ENCODE peak calls at places on chromosomes 5 and 9, in five cellular contexts. I, M, H, J and B are unnamed samples.

GRCh38 chr5:97071101-97071500 is 71.3 kb downstream of the LIX1 start:
- DNase-seq in I (peak; percentile 70), M (no peak), H (peak; percentile 47), J (no peak), B (peak; percentile 63)

GRCh38 chr5:159510282-159510681 is 180.0 kb upstream of the IL12B start:
- DNase-seq in I (peak; percentile 83), M (peak; percentile 14), H (peak; percentile 81), J (peak; percentile 14), B (peak; percentile 56)

GRCh38 chr9:136679431-136679941 is 7.8 kb downstream of the AGPAT2 start:
- DNase-seq in I (no peak), M (no peak), H (peak; percentile 52), J (no peak), B (peak; percentile 43)

GRCh38 chr5:55303238-55303690 is 4.2 kb downstream of the DHX29 start:
- DNase-seq in I (peak; percentile 52), M (peak; percentile 13), H (peak; percentile 91), J (no peak), B (peak; percentile 76)

GRCh38 chr9:96449844-96450612 is at the start of gene HABP4:
- DNase-seq in I (peak; percentile 91), M (peak; percentile 94), H (peak; percentile 95), J (peak; percentile 94), B (peak; percentile 94)

GRCh38 chr9:69344459-69344858 is 19.4 kb downstream of the ENTREP1 start:
- DNase-seq in I (no peak), M (no peak), H (no peak), J (no peak), B (no peak)

GRCh38 chr9:128280084-128280622 is 4.1 kb downstream of the SWI5 start:
- DNase-seq in I (no peak), M (no peak), H (no peak), J (no peak), B (peak; percentile 45)

GRCh38 chr5:178271231-178271630 is 38.6 kb upstream of the PHYKPL start:
- DNase-seq in I (no peak), M (no peak), H (no peak), J (no peak), B (no peak)

GRCh38 chr9:131405429-131405828 is 11.5 kb downstream of the PRRC2B start:
- DNase-seq in I (no peak), M (no peak), H (peak; percentile 88), J (no peak), B (peak; percentile 63)

GRCh38 chr9:114046876-114047275 is 31.2 kb downstream of the AMBP start:
- DNase-seq in I (peak; percentile 33), M (no peak), H (peak; percentile 6), J (no peak), B (peak; percentile 22)

GRCh38 chr9:127904518-127904887 is 5.1 kb upstream of the ST6GALNAC6 start:
- DNase-seq in I (no peak), M (no peak), H (peak; percentile 44), J (no peak), B (no peak)

GRCh38 chr5:93154551-93154950 is 426.5 kb downstream of the NR2F1-AS1 start:
- DNase-seq in I (no peak), M (no peak), H (no peak), J (no peak), B (no peak)

GRCh38 chr5:65395526-65396155 is 86.1 kb downstream of the ADAMTS6 start:
- DNase-seq in I (no peak), M (no peak), H (peak; percentile 50), J (no peak), B (peak; percentile 56)

GRCh38 chr9:121532881-121533280 is 33.2 kb upstream of the GGTA1 start:
- DNase-seq in I (no peak), M (no peak), H (no peak), J (no peak), B (no peak)

GRCh38 chr5:179393078-179393477 is 47.8 kb upstream of the ADAMTS2 start:
- DNase-seq in I (peak; percentile 44), M (no peak), H (peak; percentile 80), J (no peak), B (peak; percentile 78)

GRCh38 chr9:88378317-88378716 is 9.9 kb upstream of the SPIN1 start:
- DNase-seq in I (no peak), M (no peak), H (peak; percentile 30), J (no peak), B (peak; percentile 11)

GRCh38 chr9:84875193-84875592 is 205.7 kb downstream of the NTRK2 start:
- DNase-seq in I (no peak), M (no peak), H (peak; percentile 32), J (no peak), B (peak; percentile 38)

GRCh38 chr9:82584349-82584846 is 478.5 kb downstream of the RASEF start:
- DNase-seq in I (no peak), M (no peak), H (no peak), J (no peak), B (no peak)

GRCh38 chr9:127196826-127197145 is 67.8 kb upstream of the GARNL3 start:
- DNase-seq in I (no peak), M (no peak), H (no peak), J (no peak), B (no peak)

GRCh38 chr5:151406322-151406947 is 41.0 kb upstream of the SLC36A1 start:
- DNase-seq in I (peak; percentile 40), M (peak; percentile 16), H (peak; percentile 4), J (no peak), B (peak; percentile 6)

GRCh38 chr9:6901179-6901578 is 143.4 kb downstream of the KDM4C start:
- DNase-seq in I (no peak), M (no peak), H (no peak), J (no peak), B (no peak)

GRCh38 chr5:123428521-123429220 is 5.5 kb upstream of the CEP120 start:
- DNase-seq in I (no peak), M (no peak), H (no peak), J (no peak), B (no peak)

GRCh38 chr9:35863583-35863982 is 6.6 kb downstream of the OR13J1 start:
- DNase-seq in I (no peak), M (no peak), H (no peak), J (no peak), B (no peak)

GRCh38 chr9:112361602-112362001 is 18.3 kb upstream of the HSDL2 start:
- DNase-seq in I (peak; percentile 65), M (peak; percentile 12), H (peak; percentile 64), J (no peak), B (peak; percentile 73)

GRCh38 chr5:131224387-131225191 is 39.3 kb upstream of the CDC42SE2 start:
- DNase-seq in I (no peak), M (no peak), H (no peak), J (no peak), B (no peak)

GRCh38 chr5:1734271-1734907 is 65.2 kb downstream of the MRPL36 start:
- DNase-seq in I (no peak), M (no peak), H (no peak), J (no peak), B (no peak)

GRCh38 chr5:95846554-95847260 is 24.2 kb upstream of the GLRX start:
- DNase-seq in I (peak; percentile 76), M (peak; percentile 76), H (peak; percentile 90), J (peak; percentile 36), B (peak; percentile 89)

GRCh38 chr9:100394819-100395218 is 32.1 kb upstream of the MSANTD3 start:
- DNase-seq in I (no peak), M (no peak), H (peak; percentile 36), J (no peak), B (peak; percentile 60)

GRCh38 chr5:40853632-40854192 is 12.5 kb downstream of the CARD6 start:
- DNase-seq in I (no peak), M (no peak), H (no peak), J (no peak), B (peak; percentile 9)

DNA sequence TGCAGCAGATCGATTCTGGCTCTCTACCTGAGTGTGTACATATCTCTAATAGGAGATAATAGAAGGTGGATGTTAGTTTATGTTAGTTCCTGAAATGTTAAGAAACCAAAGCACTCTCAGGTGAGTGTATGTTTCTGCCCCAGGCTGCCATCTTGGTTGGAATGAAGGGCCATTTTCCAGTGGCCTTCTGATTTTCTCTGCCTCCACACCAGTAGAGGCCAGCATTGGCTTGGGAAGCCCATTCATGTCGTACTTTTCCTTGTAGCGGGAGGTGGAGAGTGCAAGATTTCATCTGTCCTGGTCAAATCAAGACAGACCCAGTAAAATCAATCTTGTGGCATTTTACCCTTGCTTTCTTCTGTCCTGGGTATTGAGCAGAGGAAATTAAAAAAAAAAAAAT is 91.0 kb downstream of the GAS1 start:
- DNase-seq in I (no peak), M (no peak), H (no peak), J (no peak), B (no peak)
- TF ChIP-seq CTCF in I (no peak), M (no peak), H (peak; percentile 4), J (no peak), B (no peak)

GRCh38 chr5:73424489-73425102 is 24.0 kb downstream of the FOXD1 start:
- DNase-seq in I (no peak), M (no peak), H (no peak), J (no peak), B (no peak)

GRCh38 chr5:73419414-73420390 is 28.9 kb downstream of the FOXD1 start:
- DNase-seq in I (no peak), M (no peak), H (no peak), J (peak; percentile 44), B (peak; percentile 27)

GRCh38 chr5:73418244-73418691 is 30.3 kb downstream of the FOXD1 start:
- DNase-seq in I (no peak), M (no peak), H (no peak), J (no peak), B (no peak)

GRCh38 chr5:73426034-73426433 is 22.5 kb downstream of the FOXD1 start:
- DNase-seq in I (no peak), M (no peak), H (no peak), J (no peak), B (no peak)

GRCh38 chr5:73422164-73422563 is 26.4 kb downstream of the FOXD1 start:
- DNase-seq in I (no peak), M (no peak), H (no peak), J (no peak), B (no peak)
- TF ChIP-seq CTCF in I (peak; percentile 28), M (peak; percentile 14), H (no peak), J (no peak), B (no peak)

DNA sequence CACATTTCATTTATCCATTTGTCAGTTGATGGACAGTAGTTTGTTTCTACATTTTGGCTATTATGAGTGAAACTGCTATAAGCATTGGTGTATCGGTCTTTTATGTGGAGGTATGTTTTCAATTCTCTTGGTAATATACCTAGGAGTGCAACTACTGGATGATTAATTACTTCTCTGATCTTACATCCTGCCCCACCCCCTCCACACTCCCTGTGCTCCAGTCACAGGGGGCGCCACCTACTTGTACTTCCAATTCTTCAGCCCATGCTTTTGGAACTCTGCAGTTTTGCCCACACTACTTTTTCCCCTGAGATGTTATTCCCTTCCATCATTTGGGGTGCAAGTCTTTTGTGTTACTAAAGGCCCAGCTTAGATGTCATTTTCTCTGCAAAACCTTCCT is 42.0 kb downstream of the SEC61B start:
- DNase-seq in I (peak; percentile 28), M (no peak), H (no peak), J (no peak), B (peak; percentile 12)
- TF ChIP-seq CTCF in I (peak; percentile 52), M (no peak), H (peak; percentile 38), J (no peak), B (peak; percentile 35)

DNA sequence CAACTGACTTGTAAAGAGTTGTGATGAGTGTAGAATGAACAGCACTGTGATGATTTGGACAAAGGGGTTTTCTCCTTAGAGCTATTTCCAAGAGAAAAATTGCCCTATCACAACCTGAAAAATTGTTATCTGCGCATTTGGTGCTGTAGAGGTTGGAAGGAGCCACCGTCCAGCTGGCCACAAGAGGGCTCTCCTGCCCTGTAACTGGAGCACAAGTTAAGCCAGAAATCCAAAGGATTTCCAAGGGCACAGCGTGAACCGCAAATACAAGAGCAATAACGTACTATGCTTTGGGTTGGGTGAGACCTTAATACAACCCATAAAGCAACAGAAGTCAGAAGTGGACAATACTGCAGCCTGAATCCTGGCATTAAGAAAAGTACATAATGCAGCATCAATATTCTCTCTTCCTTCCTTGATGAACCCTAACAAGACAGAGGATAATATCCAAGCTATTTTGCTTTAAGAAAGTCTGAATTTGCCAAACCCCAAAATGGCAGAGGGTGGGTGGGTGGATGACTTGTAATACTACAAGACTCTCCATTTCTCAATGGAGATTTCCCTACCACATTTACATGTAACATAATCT is 56.8 kb upstream of the SMIM32 start:
- DNase-seq in I (peak; percentile 63), M (peak; percentile 71), H (peak; percentile 78), J (peak; percentile 48), B (peak; percentile 78)
- TF ChIP-seq CTCF in I (peak; percentile 88), M (peak; percentile 88), H (peak; percentile 93), J (peak; percentile 96), B (peak; percentile 99)